ENCODE peak calls at places on chromosomes 6 and 20, in six cellular contexts. R, M, P, Q, J and F are unnamed samples.

GRCh38 chr6:37308084-37308817 is 45.5 kb upstream of the RNF8 start:
- DNase-seq in M (no peak), J (no peak), Q (no peak), P (peak), R (no peak), F (no peak)

GRCh38 chr6:142694054-142694453 is 250.9 kb downstream of the HIVEP2 start:
- DNase-seq in M (no peak), P (peak), R (no peak), Q (no peak), J (no peak), F (no peak)

GRCh38 chr6:157842213-157842612 is 19.2 kb downstream of the SNX9 start:
- DNase-seq in Q (no peak), M (no peak), J (no peak), P (no peak), R (no peak), F (no peak)

GRCh38 chr6:133436652-133437051 is 195.5 kb downstream of the EYA4 start:
- DNase-seq in M (no peak), Q (no peak), R (no peak), P (peak), J (no peak), F (no peak)

GRCh38 chr20:20130399-20130798 is 78.1 kb downstream of the CFAP61 start:
- DNase-seq in J (no peak), M (no peak), P (peak), Q (no peak), R (no peak), F (no peak)

GRCh38 chr6:106167105-106167814 is 81.1 kb downstream of the PRDM1 start:
- DNase-seq in Q (no peak), J (no peak), R (no peak), M (no peak), P (no peak), F (no peak)

GRCh38 chr6:88367248-88367647 is 201.1 kb upstream of the CNR1 start:
- DNase-seq in Q (no peak), J (no peak), P (no peak), R (no peak), M (no peak), F (no peak)

GRCh38 chr20:3777726-3778629 is 3.3 kb downstream of the SPEF1 start:
- DNase-seq in P (peak), J (peak), M (peak), Q (peak), R (no peak), F (peak)

GRCh38 chr6:92281571-92282076 is 1137.7 kb downstream of the EPHA7 start:
- DNase-seq in R (no peak), P (no peak), J (no peak), Q (no peak), M (no peak), F (no peak)
- H3K27ac ChIP-seq in R (no peak), P (no peak), J (no peak), Q (no peak), M (no peak), F (no peak)

DNA sequence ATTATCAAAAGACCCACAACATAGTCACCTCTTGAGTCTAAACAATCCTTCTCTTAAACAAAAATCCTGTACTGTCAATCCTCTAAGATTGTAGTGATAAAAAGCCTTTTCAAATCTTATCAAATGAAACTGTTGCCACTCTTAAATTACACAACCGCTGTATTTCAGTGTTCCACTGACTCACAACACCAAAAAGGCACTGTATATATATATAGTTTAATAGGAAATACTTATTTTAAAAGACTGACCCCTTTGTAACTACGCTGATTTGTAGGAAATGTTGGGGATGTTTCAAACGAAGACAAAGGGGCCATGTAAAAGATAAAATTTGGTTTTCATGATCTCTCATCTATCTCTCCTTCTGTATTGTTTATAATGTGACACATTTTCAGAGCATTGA is 14.1 kb downstream of the CPNE1 start:
- DNase-seq in R (no peak), M (no peak), P (no peak), J (no peak), Q (no peak), F (no peak)
- H3K27ac ChIP-seq in R (no peak), M (no peak), P (no peak), J (no peak), Q (no peak), F (no peak)

GRCh38 chr20:33559212-33559611 is 69.3 kb downstream of the CBFA2T2 start:
- DNase-seq in M (no peak), J (no peak), R (no peak), Q (no peak), P (no peak), F (no peak)
- H3K27ac ChIP-seq in M (no peak), J (no peak), R (no peak), Q (no peak), P (no peak), F (no peak)

GRCh38 chr20:51016521-51016920 is 6.4 kb downstream of the KCNG1 start:
- DNase-seq in R (no peak), Q (no peak), M (no peak), J (no peak), P (no peak), F (no peak)
- H3K27ac ChIP-seq in R (no peak), Q (no peak), M (no peak), J (no peak), P (no peak), F (no peak)

GRCh38 chr20:62683136-62683535 is 25.5 kb upstream of the NTSR1 start:
- DNase-seq in R (no peak), J (no peak), Q (no peak), P (no peak), M (no peak), F (no peak)
- H3K27ac ChIP-seq in R (no peak), J (no peak), Q (no peak), P (no peak), M (no peak), F (no peak)

GRCh38 chr20:50306478-50307423 is 116.1 kb downstream of the CEBPB start:
- DNase-seq in P (no peak), R (no peak), J (no peak), Q (no peak), M (no peak), F (no peak)

GRCh38 chr20:50309280-50309763 is 118.7 kb downstream of the CEBPB start:
- DNase-seq in R (no peak), J (no peak), Q (no peak), M (no peak), P (peak), F (no peak)

GRCh38 chr20:50308166-50308512 is 117.5 kb downstream of the CEBPB start:
- DNase-seq in M (no peak), Q (no peak), J (no peak), R (no peak), P (peak), F (no peak)

GRCh38 chr20:50309764-50310672 is 119.4 kb downstream of the CEBPB start:
- DNase-seq in P (no peak), J (no peak), M (no peak), R (no peak), Q (no peak), F (no peak)

GRCh38 chr20:50308513-50309279 is 118.1 kb downstream of the CEBPB start:
- DNase-seq in R (peak), P (peak), J (peak), Q (peak), M (peak), F (peak)
- H3K27ac ChIP-seq in R (peak), P (peak), J (peak), Q (peak), M (peak), F (peak)

GRCh38 chr6:98958791-98959190 is 11.0 kb upstream of the FBXL4 start:
- DNase-seq in P (no peak), J (no peak), R (no peak), M (no peak), Q (no peak), F (no peak)
- H3K27ac ChIP-seq in P (no peak), J (no peak), R (no peak), M (no peak), Q (no peak), F (no peak)

GRCh38 chr20:46695888-46696287 is 6.6 kb upstream of the TP53RK start:
- DNase-seq in R (no peak), M (no peak), J (no peak), P (peak), Q (no peak), F (no peak)
- H3K27ac ChIP-seq in R (no peak), M (no peak), J (no peak), P (peak), Q (no peak), F (no peak)

DNA sequence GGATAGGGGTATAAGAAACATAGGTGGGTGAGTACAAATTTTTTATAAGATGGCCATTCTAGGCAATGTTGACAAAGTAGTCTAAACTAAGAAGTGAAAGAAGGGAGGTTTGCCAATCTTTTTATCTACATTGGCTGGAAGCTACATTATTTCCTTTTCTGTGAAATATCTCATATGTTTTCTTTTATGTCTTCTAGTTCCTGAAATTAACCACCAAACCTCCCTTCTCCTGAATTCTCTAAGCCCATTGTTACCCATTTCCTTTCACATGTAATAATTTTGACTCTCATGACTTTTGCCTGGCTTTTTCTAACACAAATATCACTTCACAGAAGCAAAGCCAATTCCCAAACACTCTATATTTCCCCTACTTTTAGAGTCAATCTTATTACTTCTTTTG is 496.2 kb upstream of the JAG1 start:
- DNase-seq in P (no peak), R (no peak), M (no peak), J (no peak), Q (no peak), F (no peak)
- H3K27ac ChIP-seq in P (no peak), R (peak), M (peak), J (no peak), Q (no peak), F (no peak)